ENCODE peak calls at places on chromosomes 11 and 22, in ten cellular contexts. V, G, Y, Z, L, F, I, J, S and M are unnamed samples.

GRCh38 chr11:111631666-111632039 is 29.4 kb downstream of the SIK2 start:
- DNase-seq in J (no peak), I (no peak), G (no peak), S (no peak), F (peak), Y (no peak), Z (peak), L (peak), V (no peak), M (peak)

GRCh38 chr22:44026630-44027511 is 2.8 kb downstream of the PARVB start:
- DNase-seq in Y (peak), I (peak), L (peak), V (peak), G (no peak), F (no peak), Z (peak), J (no peak), S (no peak), M (no peak)

GRCh38 chr22:46054091-46054877 is 77.3 kb upstream of the WNT7B start:
- DNase-seq in L (peak), Y (no peak), G (no peak), F (peak), S (peak), I (peak), J (no peak), Z (peak), V (peak), M (no peak)

GRCh38 chr11:94181943-94182342 is 53.3 kb downstream of the PANX1 start:
- DNase-seq in S (no peak), J (no peak), F (no peak), V (no peak), Y (no peak), L (no peak), Z (no peak), G (no peak), I (no peak), M (no peak)

GRCh38 chr11:65888163-65888814 is at the start of gene FIBP:
- DNase-seq in V (peak), J (peak), F (peak), I (peak), Z (peak), Y (peak), L (peak), S (peak), G (peak), M (no peak)

GRCh38 chr11:12285106-12285505 is 92.3 kb upstream of the PARVA start:
- DNase-seq in F (peak), L (peak), Z (peak), V (no peak), I (no peak), J (no peak), Y (peak), S (no peak), G (no peak), M (no peak)

GRCh38 chr11:2777871-2778629 is 78.3 kb upstream of the KCNQ1OT1 start:
- DNase-seq in S (no peak), G (peak), V (peak), Z (no peak), I (peak), J (no peak), Y (no peak), L (no peak), F (no peak), M (no peak)

GRCh38 chr11:107359701-107360100 is 97.9 kb downstream of the CWF19L2 start:
- DNase-seq in Z (peak), I (no peak), G (no peak), V (no peak), F (no peak), S (no peak), J (no peak), Y (no peak), L (peak), M (no peak)

GRCh38 chr11:48109046-48109666 is 107.5 kb upstream of the OR4B1 start:
- DNase-seq in L (peak), G (no peak), F (peak), Z (peak), V (no peak), S (peak), J (peak), I (no peak), Y (peak), M (peak)

GRCh38 chr11:9158898-9159391 is 67.5 kb upstream of the SCUBE2 start:
- DNase-seq in S (no peak), G (no peak), V (no peak), J (no peak), Z (peak), I (no peak), Y (no peak), F (no peak), L (peak), M (no peak)

GRCh38 chr22:46537946-46538815 is 761 bp upstream of the CELSR1 start:
- DNase-seq in S (no peak), G (peak), J (no peak), Y (peak), V (peak), F (no peak), L (peak), I (no peak), Z (peak), M (no peak)

GRCh38 chr11:128029219-128029722 is 558.1 kb downstream of the ETS1 start:
- DNase-seq in Z (peak), I (no peak), J (no peak), G (no peak), Y (no peak), L (peak), F (no peak), V (no peak), S (no peak), M (no peak)

GRCh38 chr22:49515486-49515885 is 312.2 kb downstream of the BRD1 start:
- DNase-seq in L (no peak), G (peak), V (no peak), J (no peak), Z (no peak), F (no peak), I (no peak), Y (peak), S (peak), M (no peak)

GRCh38 chr11:17748044-17748443 is 13.5 kb downstream of the KCNC1 start:
- DNase-seq in V (no peak), L (no peak), S (no peak), I (no peak), J (no peak), G (no peak), Z (no peak), Y (no peak), F (no peak), M (no peak)

GRCh38 chr22:39545310-39546063 is 12.9 kb upstream of the RPS19BP1 start:
- DNase-seq in L (peak), Z (no peak), F (no peak), J (no peak), V (no peak), Y (peak), S (peak), I (no peak), G (peak), M (no peak)

GRCh38 chr11:124518900-124519541 is 24.4 kb downstream of the OR8B12 start:
- DNase-seq in L (peak), I (no peak), S (no peak), J (no peak), G (no peak), Y (peak), F (no peak), V (no peak), Z (peak), M (no peak)
- TF ChIP-seq CTCF in L (no peak), I (no peak), S (no peak), J (no peak), G (no peak), Y (no peak), F (no peak), V (no peak), Z (no peak), M (no peak)

GRCh38 chr11:113722221-113722620 is 16.1 kb upstream of the TMPRSS5 start:
- DNase-seq in J (no peak), V (no peak), S (no peak), I (no peak), Z (no peak), G (no peak), F (no peak), L (no peak), Y (no peak), M (no peak)

GRCh38 chr11:113722934-113723333 is 16.8 kb upstream of the TMPRSS5 start:
- DNase-seq in V (no peak), J (no peak), G (no peak), S (no peak), Z (no peak), Y (no peak), I (no peak), L (no peak), F (no peak), M (no peak)

GRCh38 chr11:113725883-113726405 is 19.8 kb upstream of the TMPRSS5 start:
- DNase-seq in Z (no peak), V (no peak), S (no peak), J (no peak), L (no peak), F (no peak), Y (no peak), I (no peak), G (no peak), M (no peak)

GRCh38 chr11:113723706-113724246 is 17.7 kb upstream of the TMPRSS5 start:
- DNase-seq in V (no peak), S (no peak), Z (no peak), L (no peak), I (no peak), F (no peak), G (no peak), Y (no peak), J (no peak), M (no peak)

GRCh38 chr11:113725411-113725810 is 19.3 kb upstream of the TMPRSS5 start:
- DNase-seq in Z (no peak), F (no peak), Y (no peak), V (no peak), G (no peak), S (no peak), J (no peak), I (no peak), L (no peak), M (no peak)
- TF ChIP-seq CTCF in Z (no peak), F (no peak), Y (no peak), V (no peak), G (no peak), S (no peak), J (no peak), I (no peak), L (no peak), M (no peak)

DNA sequence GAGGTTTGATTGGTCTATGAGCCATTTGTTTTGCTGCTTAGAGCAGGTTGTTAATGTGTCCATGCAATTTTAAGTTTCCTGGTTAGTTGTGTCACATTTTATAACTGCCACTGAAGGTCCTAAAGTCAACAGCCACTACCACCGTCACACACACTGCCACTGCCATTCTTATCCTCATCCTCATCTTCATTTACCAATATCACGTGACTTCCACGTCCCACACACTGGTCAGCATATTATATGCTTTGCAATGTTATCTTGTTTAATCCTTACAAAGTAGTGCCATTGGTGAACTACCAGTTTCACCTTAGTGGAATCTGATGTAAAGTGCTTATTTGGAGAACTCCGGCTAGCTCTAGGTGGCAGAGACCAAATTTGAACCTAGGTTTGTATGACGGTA is 9.7 kb downstream of the MMP26 start:
- DNase-seq in L (no peak), J (no peak), F (no peak), Y (no peak), I (no peak), V (no peak), G (no peak), S (no peak), Z (no peak), M (no peak)
- TF ChIP-seq CTCF in L (no peak), J (no peak), F (no peak), Y (no peak), I (no peak), V (no peak), G (no peak), S (no peak), Z (no peak), M (no peak)

DNA sequence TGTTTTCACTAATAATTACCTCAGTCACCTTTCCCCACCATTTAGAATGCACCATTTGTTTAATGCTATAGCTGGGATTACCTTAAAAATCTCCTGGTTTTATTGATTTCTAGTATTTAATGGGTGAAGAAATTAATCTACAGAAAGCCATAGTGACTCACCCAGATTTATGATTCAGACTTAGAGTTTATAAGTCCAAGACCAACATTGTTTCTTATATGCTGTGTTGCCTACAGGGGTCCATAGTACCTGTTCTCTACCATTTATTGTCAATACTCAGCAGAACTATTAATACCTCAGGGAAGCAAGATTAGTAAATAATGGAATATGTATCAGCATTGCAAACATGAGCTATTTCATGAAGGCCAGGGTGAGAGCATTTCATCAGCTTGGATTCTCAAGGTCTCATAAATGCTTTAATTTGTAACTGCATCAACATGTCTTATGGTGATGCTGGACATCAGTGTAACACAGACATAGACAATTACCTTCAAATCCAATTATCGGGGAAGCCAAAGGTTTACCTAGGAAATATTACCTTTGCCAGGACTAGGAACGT is 8.0 kb upstream of the MS4A7 start:
- DNase-seq in F (no peak), J (no peak), Z (no peak), L (peak), V (no peak), Y (no peak), G (no peak), I (no peak), S (no peak), M (no peak)
- TF ChIP-seq CTCF in F (no peak), J (no peak), Z (no peak), L (no peak), V (no peak), Y (no peak), G (no peak), I (no peak), S (no peak), M (no peak)

DNA sequence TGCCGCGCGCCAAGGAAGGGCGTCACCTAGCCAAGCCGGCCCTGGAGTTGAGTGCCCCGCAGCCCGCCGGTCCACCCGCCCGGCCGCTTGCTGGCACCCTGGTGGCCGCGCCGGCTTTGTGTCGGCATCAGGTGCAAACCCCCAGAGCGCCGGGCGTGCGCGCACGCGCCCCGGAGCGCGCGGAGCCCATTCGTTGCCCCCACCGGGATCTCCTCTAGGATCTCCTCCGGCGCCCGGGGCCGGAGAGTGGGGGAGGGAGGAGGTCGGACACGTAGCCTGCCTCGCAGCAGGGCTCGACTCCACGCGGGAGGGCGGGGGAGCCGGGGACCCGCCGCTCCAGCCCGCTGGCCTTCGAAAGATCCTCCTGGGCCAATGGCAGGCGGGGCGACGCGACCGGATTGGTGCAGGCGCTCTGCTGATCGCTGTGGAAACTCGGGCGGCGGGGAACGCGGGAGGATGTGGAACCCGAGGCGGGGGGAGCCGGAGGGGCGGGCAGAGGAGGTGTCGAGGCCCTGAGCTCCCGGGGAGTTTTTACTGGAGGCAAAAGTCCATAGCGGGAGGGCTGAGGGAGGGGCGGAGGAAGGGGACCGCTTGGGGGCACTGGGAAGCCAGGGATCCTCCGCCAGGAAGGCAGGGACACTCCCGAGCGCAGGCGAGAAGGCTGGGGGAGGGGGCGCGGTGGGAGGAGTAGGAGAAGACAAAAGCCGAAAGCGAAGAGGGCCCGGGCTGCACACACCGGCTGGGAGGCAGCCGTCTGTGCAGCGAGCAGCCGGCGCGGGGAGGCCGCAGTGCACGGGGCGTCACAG is at the start of gene FADS2:
- DNase-seq in I (peak), V (peak), F (peak), G (peak), L (peak), S (peak), Z (peak), Y (peak), J (no peak), M (no peak)
- TF ChIP-seq CTCF in I (no peak), V (peak), F (peak), G (peak), L (no peak), S (peak), Z (no peak), Y (peak), J (no peak), M (no peak)

GRCh38 chr22:23789638-23790037 is 2.9 kb downstream of the SMARCB1 start:
- DNase-seq in G (no peak), Y (no peak), F (no peak), S (no peak), L (no peak), I (peak), Z (no peak), J (no peak), V (no peak), M (no peak)
- TF ChIP-seq CTCF in G (peak), Y (no peak), F (no peak), S (no peak), L (no peak), I (no peak), Z (no peak), J (no peak), V (no peak), M (peak)

DNA sequence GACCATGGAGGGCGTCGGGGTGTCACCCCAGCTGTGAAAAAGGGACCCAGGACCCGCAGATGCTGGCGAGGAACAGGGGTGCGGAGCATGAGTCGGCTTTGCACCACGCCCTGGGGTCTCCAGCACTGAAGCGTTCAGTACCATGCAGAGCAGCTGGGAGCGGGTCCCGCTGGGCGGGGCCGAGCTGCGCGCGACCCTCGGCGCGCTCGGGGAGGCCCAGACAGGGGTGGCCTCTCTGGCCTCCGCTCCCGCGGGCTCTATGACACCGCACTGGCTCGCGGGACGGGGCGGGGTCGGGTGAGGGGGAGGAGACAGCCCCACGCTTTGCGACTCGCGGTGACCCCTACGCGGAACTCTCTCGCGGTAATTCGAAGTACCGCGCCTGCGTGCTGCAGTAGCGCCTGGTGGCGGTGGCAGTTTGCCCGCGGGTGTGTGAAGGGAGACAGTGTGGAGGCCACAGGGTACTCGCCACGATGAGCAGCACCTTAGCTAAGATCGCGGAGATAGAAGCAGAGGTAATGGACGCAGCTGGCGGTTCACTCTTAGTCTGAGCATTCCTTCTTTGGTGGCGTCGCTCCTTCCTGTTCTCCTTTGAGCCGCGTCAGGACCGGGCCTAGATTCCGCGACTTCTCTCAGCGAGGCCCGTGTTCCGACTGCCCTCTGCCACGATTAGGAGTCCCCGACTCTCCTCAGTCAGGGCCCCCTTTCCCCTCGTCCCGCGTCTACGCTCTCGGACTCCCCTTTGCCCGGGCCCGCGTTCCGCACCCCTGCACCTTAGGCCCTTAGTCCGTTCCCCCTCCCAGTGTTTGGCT is at the start of gene DRG1:
- DNase-seq in Z (peak), F (peak), J (peak), Y (peak), I (peak), S (peak), V (peak), L (peak), G (peak), M (peak)
- TF ChIP-seq CTCF in Z (no peak), F (no peak), J (no peak), Y (no peak), I (peak), S (peak), V (peak), L (no peak), G (no peak), M (no peak)